ENCODE peak calls at places on chromosomes 13 and 19, in six cellular contexts. I is HepG2, U is GM12891, A is H1, Z is GM12878, S is K562. F is an unnamed sample.

GRCh38 chr13:103815619-103816018 is 749.4 kb upstream of the SLC10A2 start:
- DNase-seq in I (no peak), U (no peak), A (no peak), Z (no peak), S (no peak), F (no peak)

GRCh38 chr13:20465218-20465879 is 60.3 kb downstream of the CRYL1 start:
- DNase-seq in I (no peak), U (no peak), A (no peak), Z (no peak), S (no peak), F (no peak)

GRCh38 chr19:44748426-44749254 is at the start of gene BCL3:
- DNase-seq in I (no peak), U (peak), A (no peak), Z (no peak), S (peak), F (peak)

GRCh38 chr19:15294591-15294990 is 37.7 kb downstream of the BRD4 start:
- DNase-seq in I (no peak), U (no peak), A (no peak), Z (no peak), S (no peak), F (no peak)

GRCh38 chr19:38647966-38648788 is 728 bp downstream of the ACTN4 start:
- DNase-seq in I (no peak), U (no peak), A (no peak), Z (no peak), S (no peak), F (no peak)

GRCh38 chr13:26132756-26133155 is 80.9 kb upstream of the SHISA2 start:
- DNase-seq in I (no peak), U (no peak), A (no peak), Z (no peak), S (peak), F (no peak)

GRCh38 chr19:54073829-54074228 is 7.3 kb downstream of the TARM1 start:
- DNase-seq in I (no peak), U (no peak), A (no peak), Z (no peak), S (no peak), F (no peak)

GRCh38 chr13:98032168-98032567 is 78.7 kb downstream of the IPO5 start:
- DNase-seq in I (no peak), U (no peak), A (no peak), Z (no peak), S (no peak), F (no peak)

GRCh38 chr19:6800991-6801396 is 28.5 kb downstream of the VAV1 start:
- DNase-seq in I (peak), U (no peak), A (no peak), Z (no peak), S (no peak), F (no peak)

GRCh38 chr13:107642841-107643240 is 572.5 kb downstream of the LIG4 start:
- DNase-seq in I (no peak), U (no peak), A (no peak), Z (no peak), S (no peak), F (no peak)

GRCh38 chr13:111845621-111846351 is 221.2 kb upstream of the SOX1 start:
- DNase-seq in I (no peak), U (no peak), A (peak), Z (no peak), S (no peak), F (no peak)

GRCh38 chr19:723714-724113 is 15.0 kb downstream of the PALM start:
- DNase-seq in I (no peak), U (no peak), A (no peak), Z (no peak), S (no peak), F (no peak)

GRCh38 chr13:76865109-76865508 is 21.1 kb downstream of the KCTD12 start:
- DNase-seq in I (no peak), U (no peak), A (no peak), Z (no peak), S (no peak), F (no peak)

GRCh38 chr13:43196750-43197149 is 173.4 kb downstream of the DNAJC15 start:
- DNase-seq in I (no peak), U (no peak), A (no peak), Z (no peak), S (no peak), F (no peak)

GRCh38 chr19:55031178-55031577 is 6.9 kb downstream of the GP6 start:
- DNase-seq in I (no peak), U (no peak), A (no peak), Z (no peak), S (no peak), F (no peak)

GRCh38 chr13:101868585-101869469 is 416.4 kb downstream of the ITGBL1 start:
- DNase-seq in I (no peak), U (no peak), A (no peak), Z (no peak), S (no peak), F (no peak)

GRCh38 chr13:111431241-111431640 is 110.8 kb downstream of the TEX29 start:
- DNase-seq in I (no peak), U (no peak), A (no peak), Z (no peak), S (no peak), F (no peak)

GRCh38 chr19:38452430-38453366 is 19.2 kb downstream of the RYR1 start:
- DNase-seq in I (no peak), U (no peak), A (peak), Z (no peak), S (peak), F (no peak)

GRCh38 chr13:30700364-30700763 is 35.0 kb upstream of the ALOX5AP start:
- DNase-seq in I (no peak), U (no peak), A (no peak), Z (no peak), S (no peak), F (no peak)

GRCh38 chr19:56751078-56751489 is 79.5 kb upstream of the ZNF835 start:
- DNase-seq in I (peak), U (no peak), A (no peak), Z (no peak), S (no peak), F (no peak)

GRCh38 chr13:67619987-67620386 is 389.9 kb upstream of the PCDH9 start:
- DNase-seq in I (no peak), U (no peak), A (no peak), Z (no peak), S (no peak), F (no peak)

GRCh38 chr19:56856822-56857221 is 16.3 kb upstream of the PEG3 start:
- DNase-seq in I (no peak), U (no peak), A (no peak), Z (no peak), S (no peak), F (no peak)

GRCh38 chr19:45659096-45659729 is 8.8 kb upstream of the GIPR start:
- DNase-seq in I (no peak), U (no peak), A (no peak), Z (no peak), S (no peak), F (no peak)

GRCh38 chr19:40159744-40160143 is 31.5 kb upstream of the MAP3K10 start:
- DNase-seq in I (peak), U (no peak), A (no peak), Z (no peak), S (peak), F (no peak)

GRCh38 chr13:35990196-35990595 is 141.0 kb downstream of the DCLK1 start:
- DNase-seq in I (no peak), U (no peak), A (no peak), Z (no peak), S (peak), F (no peak)

GRCh38 chr13:26048745-26049144 is 3.1 kb downstream of the SHISA2 start:
- DNase-seq in I (no peak), U (no peak), A (no peak), Z (no peak), S (no peak), F (no peak)

GRCh38 chr13:89497658-89498057 is 1826.5 kb downstream of the SLITRK5 start:
- DNase-seq in I (no peak), U (no peak), A (no peak), Z (no peak), S (no peak), F (no peak)

GRCh38 chr13:109157275-109157674 is 527.9 kb downstream of the MYO16 start:
- DNase-seq in I (no peak), U (no peak), A (peak), Z (no peak), S (no peak), F (no peak)

GRCh38 chr13:33543631-33544030 is 258.1 kb upstream of the STARD13 start:
- DNase-seq in I (no peak), U (no peak), A (no peak), Z (no peak), S (peak), F (no peak)

GRCh38 chr19:28633223-28634030 is 579.5 kb downstream of the UQCRFS1 start:
- DNase-seq in I (no peak), U (peak), A (peak), Z (no peak), S (peak), F (no peak)

GRCh38 chr13:53782400-53783030 is 753.9 kb downstream of the OLFM4 start:
- DNase-seq in I (peak), U (peak), A (no peak), Z (peak), S (peak), F (no peak)

GRCh38 chr13:31042084-31042483 is 109.6 kb downstream of the TEX26 start:
- DNase-seq in I (no peak), U (no peak), A (no peak), Z (no peak), S (no peak), F (no peak)

GRCh38 chr19:801030-801860 is 4.0 kb downstream of the PTBP1 start:
- DNase-seq in I (no peak), U (no peak), A (no peak), Z (no peak), S (no peak), F (no peak)

GRCh38 chr19:17079710-17080440 is 4.3 kb downstream of the MYO9B start:
- DNase-seq in I (peak), U (peak), A (no peak), Z (peak), S (no peak), F (peak)
- TF ChIP-seq POLR2A in I (no peak), U (no peak), A (no peak), Z (no peak), S (no peak), F (peak)

GRCh38 chr19:18500820-18501219 is 21.1 kb downstream of the ELL start:
- DNase-seq in I (no peak), U (no peak), A (no peak), Z (no peak), S (no peak), F (no peak)
- TF ChIP-seq POLR2AphosphoS5 in I (no peak), U (no peak), A (no peak), Z (no peak), S (no peak), F (no peak)

GRCh38 chr19:1981253-1981652 is 34.3 kb downstream of the BTBD2 start:
- DNase-seq in I (no peak), U (no peak), A (no peak), Z (no peak), S (no peak), F (no peak)

GRCh38 chr19:1979017-1979416 is 36.5 kb downstream of the BTBD2 start:
- DNase-seq in I (no peak), U (no peak), A (no peak), Z (no peak), S (no peak), F (no peak)

GRCh38 chr19:1980782-1981181 is 34.7 kb downstream of the BTBD2 start:
- DNase-seq in I (no peak), U (no peak), A (no peak), Z (no peak), S (no peak), F (no peak)

GRCh38 chr19:1979642-1980041 is 35.9 kb downstream of the BTBD2 start:
- DNase-seq in I (no peak), U (no peak), A (no peak), Z (no peak), S (no peak), F (no peak)

DNA sequence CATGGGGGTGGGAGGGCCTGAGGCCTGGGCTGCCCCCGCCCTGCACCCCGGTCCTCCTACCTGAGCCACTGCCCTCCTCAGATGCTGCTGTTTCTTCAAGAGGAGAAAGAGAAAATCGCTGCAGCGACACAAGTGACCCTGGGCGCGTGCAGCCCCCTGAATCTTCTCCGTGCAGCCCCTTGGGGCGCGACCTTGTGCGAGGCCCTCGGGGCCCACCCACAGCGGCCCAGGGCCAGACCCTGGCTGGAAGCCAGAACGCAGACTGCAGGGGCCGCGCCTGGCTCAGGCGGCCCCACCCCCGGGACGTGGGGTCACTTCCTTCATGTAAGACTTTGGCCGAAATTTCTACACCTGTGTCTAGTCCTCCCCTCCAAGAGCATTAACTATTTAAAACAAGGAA is 35.4 kb downstream of the BTBD2 start:
- DNase-seq in I (no peak), U (no peak), A (no peak), Z (no peak), S (no peak), F (no peak)
- TF ChIP-seq TAF1 in I (no peak), U (no peak), A (no peak), Z (no peak), S (no peak), F (no peak)

DNA sequence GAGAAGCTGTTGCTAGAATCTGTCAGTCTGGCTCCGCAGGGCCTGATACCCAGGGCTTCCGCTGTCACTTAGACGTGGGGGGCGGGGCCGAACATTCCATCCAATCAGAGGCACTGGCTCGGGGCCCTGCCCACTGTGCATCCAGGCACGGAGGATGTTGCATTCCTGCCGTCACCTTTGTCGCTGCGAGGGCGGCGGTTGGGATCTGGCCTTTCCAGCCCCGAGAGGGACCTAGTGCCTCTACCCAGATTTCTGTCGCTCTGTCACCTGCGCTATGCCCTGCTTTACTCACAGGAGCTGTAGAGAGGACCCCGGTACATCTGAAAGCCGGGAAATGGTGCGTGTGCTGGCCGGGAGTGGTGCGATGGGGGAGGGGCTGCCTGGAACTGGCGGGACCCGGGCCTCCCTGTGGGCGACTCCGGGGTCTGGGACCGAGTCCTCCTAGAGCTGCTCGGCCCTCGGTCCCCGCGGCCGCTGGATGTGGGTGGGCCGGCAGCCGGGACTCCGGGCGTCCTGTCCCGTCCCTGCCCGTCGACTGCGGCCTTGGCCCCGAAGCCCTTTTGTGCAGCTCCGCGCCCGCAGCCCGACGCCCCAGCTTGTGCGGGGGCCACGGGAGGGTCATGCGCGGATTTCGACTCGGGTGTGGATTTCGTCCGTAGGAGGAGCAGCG is at the start of gene ZNF439:
- DNase-seq in I (peak), U (peak), A (peak), Z (peak), S (peak), F (peak)
- TF ChIP-seq POLR2A in I (peak), U (no peak), A (no peak), Z (peak), S (no peak), F (peak)

GRCh38 chr19:7953576-7953975 is 10.1 kb upstream of the TIMM44 start:
- DNase-seq in I (no peak), U (no peak), A (no peak), Z (no peak), S (no peak), F (no peak)
- TF ChIP-seq POLR2AphosphoS5 in I (no peak), U (no peak), A (no peak), Z (no peak), S (no peak), F (no peak)

DNA sequence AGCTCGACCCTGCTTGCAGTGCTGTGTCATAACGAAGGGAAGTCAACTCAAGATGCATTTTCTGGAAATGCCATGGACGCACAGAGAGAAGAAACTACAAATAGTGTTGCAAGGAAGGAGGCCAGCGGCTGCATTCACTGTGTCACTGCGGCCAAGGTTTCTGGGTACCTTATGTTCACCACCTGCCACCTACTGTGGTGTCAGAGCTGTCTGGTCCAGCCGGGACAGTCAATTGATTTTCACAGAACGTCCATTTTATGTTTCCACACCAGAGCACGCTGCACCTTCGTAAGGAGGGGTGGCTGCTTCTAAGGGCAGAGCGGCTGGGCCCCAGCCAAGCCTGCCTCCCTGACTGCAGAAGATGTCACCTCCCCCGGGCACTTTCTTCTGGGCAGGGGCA is 17.7 kb downstream of the TSHZ3 start:
- DNase-seq in I (no peak), U (no peak), A (no peak), Z (no peak), S (no peak), F (no peak)
- TF ChIP-seq TAF1 in I (no peak), U (no peak), A (no peak), Z (no peak), S (no peak), F (no peak)